ENCODE peak calls at places on chromosome 14, in four cellular contexts. P is K562, G is GM12878, O is H1. W is an unnamed sample.

GRCh38 chr14:24080888-24081738 is 9.8 kb downstream of the CPNE6 start:
- DNase-seq in P (peak), G (no peak), O (peak), W (no peak)

GRCh38 chr14:31937730-31938346 is 139.3 kb upstream of the ARHGAP5 start:
- DNase-seq in P (peak), G (peak), O (no peak), W (peak)

GRCh38 chr14:28651148-28651547 is 115.4 kb upstream of the FOXG1 start:
- DNase-seq in P (no peak), G (no peak), O (no peak), W (no peak)

GRCh38 chr14:104294628-104294982 is 156.2 kb downstream of the KIF26A start:
- DNase-seq in P (no peak), G (no peak), O (no peak), W (no peak)

GRCh38 chr14:101066826-101067508 is 163.4 kb upstream of the RTL1 start:
- DNase-seq in P (no peak), G (no peak), O (no peak), W (no peak)

GRCh38 chr14:61051046-61051445 is 70.0 kb downstream of the SLC38A6 start:
- DNase-seq in P (peak), G (no peak), O (no peak), W (no peak)

GRCh38 chr14:59301354-59301753 is 112.9 kb downstream of the DAAM1 start:
- DNase-seq in P (no peak), G (peak), O (no peak), W (no peak)

GRCh38 chr14:55739967-55740707 is 160.1 kb downstream of the KTN1 start:
- DNase-seq in P (no peak), G (no peak), O (no peak), W (no peak)

GRCh38 chr14:104967414-104968152 is 10.6 kb downstream of the AHNAK2 start:
- DNase-seq in P (no peak), G (no peak), O (peak), W (no peak)

GRCh38 chr14:65198346-65198745 is 96.0 kb upstream of the MAX start:
- DNase-seq in P (no peak), G (no peak), O (no peak), W (no peak)

GRCh38 chr14:81625343-81625742 is 91.7 kb upstream of the SEL1L start:
- DNase-seq in P (peak), G (no peak), O (no peak), W (peak)

GRCh38 chr14:105448706-105449111 is 25.9 kb upstream of the CRIP2 start:
- DNase-seq in P (peak), G (no peak), O (peak), W (no peak)

GRCh38 chr14:100665518-100666032 is 61.1 kb upstream of the DLK1 start:
- DNase-seq in P (no peak), G (no peak), O (no peak), W (no peak)

GRCh38 chr14:73778736-73779135 is 64.6 kb upstream of the PNMA1 start:
- DNase-seq in P (no peak), G (no peak), O (no peak), W (no peak)

GRCh38 chr14:73774671-73775070 is 60.5 kb upstream of the PNMA1 start:
- DNase-seq in P (no peak), G (no peak), O (no peak), W (no peak)

GRCh38 chr14:73776194-73776537 is 62.0 kb upstream of the PNMA1 start:
- DNase-seq in P (no peak), G (no peak), O (no peak), W (no peak)

GRCh38 chr14:73775339-73776193 is 61.4 kb upstream of the PNMA1 start:
- DNase-seq in P (no peak), G (no peak), O (no peak), W (no peak)

GRCh38 chr14:73777420-73777819 is 63.2 kb upstream of the PNMA1 start:
- DNase-seq in P (no peak), G (no peak), O (no peak), W (no peak)
- TF ChIP-seq EGR1 in P (no peak), G (no peak), O (no peak), W (no peak)

GRCh38 chr14:102471921-102472814 is 37.4 kb downstream of the ANKRD9 start:
- DNase-seq in P (no peak), G (no peak), O (no peak), W (no peak)

GRCh38 chr14:102472815-102473158 is 36.8 kb downstream of the ANKRD9 start:
- DNase-seq in P (no peak), G (no peak), O (no peak), W (no peak)

GRCh38 chr14:102474934-102475333 is 34.6 kb downstream of the ANKRD9 start:
- DNase-seq in P (no peak), G (no peak), O (no peak), W (no peak)

GRCh38 chr14:102469261-102469660 is 40.3 kb downstream of the ANKRD9 start:
- DNase-seq in P (no peak), G (no peak), O (no peak), W (no peak)

DNA sequence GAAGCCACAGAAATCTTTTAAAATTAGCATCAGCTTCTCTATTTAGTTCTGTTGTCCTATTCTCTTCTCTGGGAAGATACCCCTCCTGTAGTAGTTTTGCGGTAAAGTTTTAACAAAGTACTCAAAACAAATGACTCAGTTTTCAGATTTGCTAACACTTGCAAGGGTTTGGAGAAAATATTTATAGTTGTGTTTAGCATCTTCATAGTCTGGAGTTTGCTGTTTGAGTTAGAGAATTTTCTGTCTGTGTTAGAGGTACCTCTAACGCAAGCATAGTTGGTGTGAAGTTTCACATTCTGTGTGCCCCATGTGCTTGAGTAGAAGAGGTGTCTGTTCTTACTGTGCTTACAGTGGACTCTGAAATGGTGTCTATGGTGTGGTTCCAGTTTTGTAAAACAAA is 36.0 kb downstream of the ANKRD9 start:
- DNase-seq in P (no peak), G (no peak), O (no peak), W (no peak)
- TF ChIP-seq EGR1 in P (no peak), G (no peak), O (no peak), W (no peak)

GRCh38 chr14:21023174-21023573 is 1.7 kb downstream of the NDRG2 start:
- DNase-seq in P (no peak), G (no peak), O (no peak), W (no peak)
- TF ChIP-seq EGR1 in P (no peak), G (no peak), O (no peak), W (no peak)

GRCh38 chr14:74932401-74932901 is 9.4 kb upstream of the RPS6KL1 start:
- DNase-seq in P (no peak), G (no peak), O (no peak), W (no peak)
- TF ChIP-seq EGR1 in P (no peak), G (no peak), O (no peak), W (no peak)